ENCODE peak calls at places on chromosomes 4 and X, in five cellular contexts. Z, P, T, O and S are unnamed samples.

GRCh38 chrX:7132335-7133035 is 15.0 kb upstream of the STS start:
- DNase-seq in P (peak; percentile 48), T (peak; percentile 86), O (no peak), Z (no peak), S (no peak)

GRCh38 chr4:92104506-92104905 is 199.3 kb upstream of the GRID2 start:
- DNase-seq in Z (no peak), T (no peak), P (no peak), O (no peak), S (no peak)

GRCh38 chr4:152936446-152937279 is 540 bp downstream of the FHDC1 start:
- DNase-seq in P (peak; percentile 44), T (peak; percentile 88), Z (peak; percentile 42), O (no peak), S (peak; percentile 67)

GRCh38 chr4:97984545-97985131 is 158.6 kb downstream of the STPG2 start:
- DNase-seq in T (peak; percentile 70), P (no peak), Z (no peak), O (no peak), S (no peak)

GRCh38 chr4:100306018-100306417 is 115.8 kb upstream of the DDIT4L start:
- DNase-seq in Z (no peak), T (no peak), P (no peak), O (no peak), S (no peak)

GRCh38 chr4:74268643-74269042 is 39.6 kb upstream of the EPGN start:
- DNase-seq in T (no peak), Z (no peak), P (no peak), O (no peak), S (no peak)

GRCh38 chr4:82801910-82802521 is 3.4 kb upstream of the SCD5 start:
- DNase-seq in O (no peak), Z (no peak), T (no peak), P (no peak), S (no peak)

GRCh38 chrX:150159537-150159936 is 203.6 kb upstream of the MAMLD1 start:
- DNase-seq in P (no peak), O (no peak), T (no peak), Z (no peak), S (no peak)

GRCh38 chr4:53717064-53717549 is 125.8 kb upstream of the LNX1 start:
- DNase-seq in T (no peak), P (no peak), Z (no peak), O (no peak), S (no peak)

GRCh38 chr4:85051526-85051925 is 85.0 kb upstream of the WDFY3 start:
- DNase-seq in Z (no peak), P (no peak), T (no peak), O (no peak), S (no peak)

GRCh38 chr4:177214935-177215334 is 94.7 kb upstream of the NEIL3 start:
- DNase-seq in T (no peak), P (no peak), O (no peak), Z (no peak), S (no peak)

GRCh38 chr4:174631901-174632758 is 109.8 kb upstream of the HPGD start:
- DNase-seq in Z (no peak), O (peak; percentile 16), T (no peak), P (no peak), S (peak; percentile 27)

GRCh38 chrX:71910526-71911022 is at the start of gene NHSL2:
- DNase-seq in Z (no peak), P (peak; percentile 23), O (peak; percentile 27), T (peak; percentile 72), S (peak; percentile 41)

GRCh38 chr4:183783933-183784622 is 121.0 kb upstream of the STOX2 start:
- DNase-seq in O (no peak), Z (no peak), P (no peak), T (no peak), S (no peak)

GRCh38 chr4:43251760-43252317 is 359.3 kb downstream of the GRXCR1 start:
- DNase-seq in T (no peak), O (no peak), Z (no peak), P (no peak), S (no peak)

GRCh38 chrX:117959045-117959444 is 157.6 kb downstream of the KLHL13 start:
- DNase-seq in O (no peak), Z (no peak), P (no peak), T (no peak), S (no peak)

GRCh38 chr4:26804876-26805275 is 55.8 kb upstream of the STIM2 start:
- DNase-seq in T (no peak), P (no peak), Z (no peak), O (no peak), S (no peak)

GRCh38 chr4:156598138-156598681 is 373.4 kb downstream of the PDGFC start:
- DNase-seq in Z (no peak), P (no peak), O (no peak), T (no peak), S (no peak)

GRCh38 chr4:110926841-110927400 is 304.0 kb upstream of the PITX2 start:
- DNase-seq in T (no peak), P (no peak), O (no peak), Z (no peak), S (no peak)

GRCh38 chrX:55907968-55908607 is 190.5 kb downstream of the RRAGB start:
- DNase-seq in O (peak; percentile 40), T (peak; percentile 88), Z (peak; percentile 78), P (no peak), S (peak; percentile 58)

GRCh38 chr4:25531272-25531671 is 124.4 kb upstream of the SLC34A2 start:
- DNase-seq in T (no peak), O (no peak), P (no peak), Z (no peak), S (no peak)

GRCh38 chr4:153781717-153782416 is 7.0 kb downstream of the SFRP2 start:
- DNase-seq in T (peak; percentile 60), Z (no peak), O (no peak), P (no peak), S (no peak)

GRCh38 chrX:107678957-107679740 is 50.8 kb downstream of the PRPS1 start:
- DNase-seq in O (peak; percentile 87), P (no peak), T (peak; percentile 40), Z (peak; percentile 33), S (no peak)

GRCh38 chr4:38082424-38083374 is 122.5 kb downstream of the PTTG2 start:
- DNase-seq in Z (no peak), O (peak; percentile 54), T (no peak), P (no peak), S (no peak)

GRCh38 chr4:168124008-168124641 is 31.8 kb downstream of the ANXA10 start:
- DNase-seq in T (no peak), O (no peak), P (no peak), Z (no peak), S (no peak)

GRCh38 chr4:22463179-22463578 is 52.7 kb downstream of the ADGRA3 start:
- DNase-seq in T (peak; percentile 54), P (no peak), O (no peak), Z (no peak), S (no peak)

GRCh38 chrX:73922856-73923429 is 359.9 kb downstream of the CHIC1 start:
- DNase-seq in P (no peak), T (no peak), O (no peak), Z (no peak), S (no peak)

GRCh38 chr4:7964459-7964858 is 24.8 kb upstream of the AFAP1 start:
- DNase-seq in O (no peak), P (no peak), Z (no peak), T (no peak), S (peak; percentile 69)

GRCh38 chrX:17405225-17405969 is 30.4 kb downstream of the NHS start:
- DNase-seq in Z (no peak), O (no peak), T (no peak), P (no peak), S (no peak)

GRCh38 chrX:22559506-22559905 is 286.8 kb downstream of the CBLL2 start:
- DNase-seq in P (no peak), O (no peak), Z (no peak), T (no peak), S (no peak)

GRCh38 chr4:25551608-25552007 is 104.0 kb upstream of the SLC34A2 start:
- DNase-seq in O (no peak), T (no peak), P (no peak), Z (no peak), S (no peak)

GRCh38 chrX:109707322-109707721 is 25.7 kb downstream of the ACSL4 start:
- DNase-seq in Z (no peak), O (no peak), T (no peak), P (no peak), S (no peak)

GRCh38 chr4:66606908-66607307 is 936.6 kb upstream of the EPHA5 start:
- DNase-seq in T (peak; percentile 52), O (no peak), P (no peak), Z (no peak), S (no peak)

GRCh38 chr4:76748649-76749048 is 149.3 kb downstream of the SOWAHB start:
- DNase-seq in P (peak; percentile 44), O (no peak), Z (no peak), T (peak; percentile 72), S (peak; percentile 51)
- TF ChIP-seq CTCF in P (peak; percentile 49), O (peak; percentile 24), Z (peak; percentile 57), T (peak; percentile 64), S (peak; percentile 30)

DNA sequence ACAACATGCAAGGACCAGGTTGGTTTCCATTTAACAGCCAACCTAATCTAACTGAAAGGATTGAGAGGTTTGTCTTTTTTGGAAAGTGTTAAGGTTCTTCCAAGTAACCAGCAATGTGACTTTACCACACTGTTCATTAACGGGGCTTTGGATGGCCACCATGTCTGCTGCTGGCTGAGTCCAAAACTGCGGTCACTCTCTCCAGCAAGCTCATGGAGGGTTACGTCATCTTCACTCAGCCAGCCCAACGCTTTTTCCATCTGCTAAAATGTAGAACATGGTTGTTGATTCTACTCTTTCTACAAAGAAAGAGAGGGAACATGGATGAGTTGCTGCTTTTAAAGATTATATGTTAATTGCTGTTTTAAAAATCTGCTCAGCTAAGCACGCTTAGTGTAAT is 11.0 kb downstream of the PKD2 start:
- DNase-seq in O (peak; percentile 70), P (no peak), T (no peak), Z (no peak), S (no peak)
- TF ChIP-seq CTCF in O (no peak), P (no peak), T (no peak), Z (no peak), S (no peak)

GRCh38 chr4:791866-792630 is 33.9 kb downstream of the CPLX1 start:
- DNase-seq in Z (peak; percentile 49), P (no peak), O (no peak), T (peak; percentile 89), S (peak; percentile 64)
- TF ChIP-seq CTCF in Z (peak; percentile 22), P (no peak), O (no peak), T (peak; percentile 45), S (no peak)

GRCh38 chr4:56532239-56532638 is 26.6 kb downstream of the ARL9 start:
- DNase-seq in Z (no peak), P (no peak), O (no peak), T (no peak), S (no peak)

GRCh38 chr4:56531149-56531770 is 25.7 kb downstream of the ARL9 start:
- DNase-seq in T (no peak), Z (no peak), P (no peak), O (no peak), S (no peak)

GRCh38 chr4:56535915-56536314 is 30.3 kb downstream of the ARL9 start:
- DNase-seq in T (peak; percentile 59), P (no peak), O (no peak), Z (no peak), S (no peak)

GRCh38 chr4:56530269-56531148 is 24.9 kb downstream of the ARL9 start:
- DNase-seq in T (peak; percentile 97), O (peak; percentile 94), P (peak; percentile 87), Z (peak; percentile 37), S (peak; percentile 89)

DNA sequence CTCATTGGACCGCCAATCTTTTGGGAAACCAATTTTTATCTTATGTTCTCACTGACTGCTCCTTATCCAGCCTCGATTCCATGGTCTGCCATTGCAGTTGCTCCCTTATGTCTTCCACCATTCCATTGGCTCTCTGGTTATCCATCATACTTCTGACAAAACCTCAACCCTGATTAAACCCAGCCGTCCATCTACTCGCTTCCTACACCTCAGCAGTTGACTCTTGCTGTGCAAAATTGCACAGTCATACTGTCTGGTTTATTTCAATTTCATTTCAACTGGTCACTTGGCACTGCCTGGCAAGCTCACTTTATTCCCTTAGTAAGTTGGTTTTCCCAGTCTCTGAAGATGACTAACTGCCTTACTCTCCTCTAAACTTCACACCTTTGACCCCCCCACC is 26.2 kb downstream of the ARL9 start:
- DNase-seq in Z (no peak), T (no peak), O (no peak), P (no peak), S (no peak)
- TF ChIP-seq CTCF in Z (no peak), T (no peak), O (no peak), P (no peak), S (no peak)